ENCODE peak calls at places on chromosomes 5 and 9, in four cellular contexts. One of them, this sample, is unnamed.

GRCh38 chr9:109117856-109118801 is 1.6 kb downstream of the TMEM245 start:
- DNase-seq in GM13977: no peak
- DNase-seq in HCT116: no peak
- DNase-seq in mucosa of descending colon: no peak
- DNase-seq in this sample: no peak

GRCh38 chr5:142296914-142297417 is 27.9 kb downstream of the SPRY4 start:
- DNase-seq in GM13977: no peak
- DNase-seq in HCT116: no peak
- DNase-seq in mucosa of descending colon: no peak
- DNase-seq in this sample: no peak

GRCh38 chr5:172095368-172095960 is 89.0 kb upstream of the FBXW11 start:
- DNase-seq in GM13977: no peak
- DNase-seq in HCT116: no peak
- DNase-seq in mucosa of descending colon: no peak
- DNase-seq in this sample: no peak

GRCh38 chr5:95835682-95836405 is 13.3 kb upstream of the GLRX start:
- DNase-seq in GM13977: no peak
- DNase-seq in HCT116: no peak
- DNase-seq in mucosa of descending colon: no peak
- DNase-seq in this sample: no peak

GRCh38 chr5:127686424-127686823 is 16.8 kb upstream of the CCDC192 start:
- DNase-seq in GM13977: no peak
- DNase-seq in HCT116: no peak
- DNase-seq in mucosa of descending colon: no peak
- DNase-seq in this sample: no peak

GRCh38 chr5:82222597-82223574 is 55.3 kb downstream of the RPS23 start:
- DNase-seq in GM13977: no peak
- DNase-seq in HCT116: no peak
- DNase-seq in mucosa of descending colon: no peak
- DNase-seq in this sample: no peak

GRCh38 chr9:114559830-114560520 is 27.6 kb upstream of the ATP6V1G1 start:
- DNase-seq in GM13977: no peak
- DNase-seq in HCT116: no peak
- DNase-seq in mucosa of descending colon: no peak
- DNase-seq in this sample: no peak

GRCh38 chr9:99400184-99400731 is 178.2 kb downstream of the SEC61B start:
- DNase-seq in GM13977: no peak
- DNase-seq in HCT116: no peak
- DNase-seq in mucosa of descending colon: no peak
- DNase-seq in this sample: no peak

GRCh38 chr9:98780059-98780749 is 16.2 kb downstream of the ANKS6 start:
- DNase-seq in GM13977: no peak
- DNase-seq in HCT116: no peak
- DNase-seq in mucosa of descending colon: no peak
- DNase-seq in this sample: no peak

GRCh38 chr5:148653840-148654781 is at the start of gene HTR4:
- DNase-seq in GM13977: no peak
- DNase-seq in HCT116: no peak
- DNase-seq in mucosa of descending colon: peak
- DNase-seq in this sample: no peak

GRCh38 chr5:94130077-94130476 is 388.7 kb upstream of the POU5F2 start:
- DNase-seq in GM13977: no peak
- DNase-seq in HCT116: no peak
- DNase-seq in mucosa of descending colon: no peak
- DNase-seq in this sample: no peak

GRCh38 chr9:70144131-70144503 is 100.5 kb downstream of the MAMDC2 start:
- DNase-seq in GM13977: no peak
- DNase-seq in HCT116: no peak
- DNase-seq in mucosa of descending colon: no peak
- DNase-seq in this sample: no peak

GRCh38 chr5:62732677-62733121 is 154.1 kb downstream of the LRRC70 start:
- DNase-seq in GM13977: no peak
- DNase-seq in HCT116: no peak
- DNase-seq in mucosa of descending colon: no peak
- DNase-seq in this sample: no peak

GRCh38 chr5:151483647-151484046 is 36.2 kb downstream of the SLC36A1 start:
- DNase-seq in GM13977: no peak
- DNase-seq in HCT116: no peak
- DNase-seq in mucosa of descending colon: no peak
- DNase-seq in this sample: no peak

GRCh38 chr5:81534481-81534840 is 140.5 kb upstream of the ACOT12 start:
- DNase-seq in GM13977: no peak
- DNase-seq in HCT116: no peak
- DNase-seq in mucosa of descending colon: no peak
- DNase-seq in this sample: no peak

GRCh38 chr5:176651472-176651980 is 4.2 kb downstream of the TSPAN17 start:
- DNase-seq in GM13977: no peak
- DNase-seq in HCT116: no peak
- DNase-seq in mucosa of descending colon: no peak
- DNase-seq in this sample: no peak

GRCh38 chr5:353599-354580 is 32.4 kb downstream of the AHRR start:
- DNase-seq in GM13977: no peak
- DNase-seq in HCT116: no peak
- DNase-seq in mucosa of descending colon: peak
- DNase-seq in this sample: no peak

GRCh38 chr5:17258429-17258828 is 41.0 kb downstream of the BASP1 start:
- DNase-seq in GM13977: no peak
- DNase-seq in HCT116: no peak
- DNase-seq in mucosa of descending colon: no peak
- DNase-seq in this sample: no peak

GRCh38 chr9:72773570-72773969 is 179.3 kb downstream of the ALDH1A1 start:
- DNase-seq in GM13977: no peak
- DNase-seq in HCT116: no peak
- DNase-seq in mucosa of descending colon: no peak
- DNase-seq in this sample: no peak

GRCh38 chr9:31137151-31137849 is 1247.1 kb upstream of the ACO1 start:
- DNase-seq in GM13977: no peak
- DNase-seq in HCT116: peak
- DNase-seq in mucosa of descending colon: no peak
- DNase-seq in this sample: no peak

GRCh38 chr9:120366646-120367019 is 213.3 kb downstream of the CDK5RAP2 start:
- DNase-seq in GM13977: no peak
- DNase-seq in HCT116: peak
- DNase-seq in mucosa of descending colon: no peak
- DNase-seq in this sample: no peak

GRCh38 chr9:21746550-21746949 is 55.9 kb upstream of the MTAP start:
- DNase-seq in GM13977: no peak
- DNase-seq in HCT116: no peak
- DNase-seq in mucosa of descending colon: no peak
- DNase-seq in this sample: no peak

GRCh38 chr5:34538026-34538672 is 118.0 kb upstream of the RAI14 start:
- DNase-seq in GM13977: no peak
- DNase-seq in HCT116: no peak
- DNase-seq in mucosa of descending colon: no peak
- DNase-seq in this sample: no peak

GRCh38 chr9:124271660-124272059 is 13.9 kb downstream of the NEK6 start:
- DNase-seq in GM13977: no peak
- DNase-seq in HCT116: no peak
- DNase-seq in mucosa of descending colon: peak
- DNase-seq in this sample: no peak
- TF ChIP-seq CTCF in GM13977: no peak
- TF ChIP-seq CTCF in HCT116: no peak
- TF ChIP-seq CTCF in mucosa of descending colon: no peak
- TF ChIP-seq CTCF in this sample: no peak

GRCh38 chr9:36833954-36834353 is 200.1 kb downstream of the PAX5 start:
- DNase-seq in GM13977: no peak
- DNase-seq in HCT116: no peak
- DNase-seq in mucosa of descending colon: no peak
- DNase-seq in this sample: no peak
- TF ChIP-seq CTCF in GM13977: no peak
- TF ChIP-seq CTCF in HCT116: peak
- TF ChIP-seq CTCF in mucosa of descending colon: no peak
- TF ChIP-seq CTCF in this sample: no peak

GRCh38 chr5:92559743-92560142 is 1021.3 kb downstream of the NR2F1-AS1 start:
- DNase-seq in GM13977: no peak
- DNase-seq in HCT116: peak
- DNase-seq in mucosa of descending colon: no peak
- DNase-seq in this sample: no peak
- TF ChIP-seq CTCF in GM13977: no peak
- TF ChIP-seq CTCF in HCT116: no peak
- TF ChIP-seq CTCF in mucosa of descending colon: no peak
- TF ChIP-seq CTCF in this sample: no peak

GRCh38 chr5:114062940-114063867 is 298.7 kb upstream of the KCNN2 start:
- DNase-seq in GM13977: no peak
- DNase-seq in HCT116: no peak
- DNase-seq in mucosa of descending colon: no peak
- DNase-seq in this sample: no peak
- TF ChIP-seq CTCF in GM13977: no peak
- TF ChIP-seq CTCF in HCT116: no peak
- TF ChIP-seq CTCF in mucosa of descending colon: no peak
- TF ChIP-seq CTCF in this sample: no peak

DNA sequence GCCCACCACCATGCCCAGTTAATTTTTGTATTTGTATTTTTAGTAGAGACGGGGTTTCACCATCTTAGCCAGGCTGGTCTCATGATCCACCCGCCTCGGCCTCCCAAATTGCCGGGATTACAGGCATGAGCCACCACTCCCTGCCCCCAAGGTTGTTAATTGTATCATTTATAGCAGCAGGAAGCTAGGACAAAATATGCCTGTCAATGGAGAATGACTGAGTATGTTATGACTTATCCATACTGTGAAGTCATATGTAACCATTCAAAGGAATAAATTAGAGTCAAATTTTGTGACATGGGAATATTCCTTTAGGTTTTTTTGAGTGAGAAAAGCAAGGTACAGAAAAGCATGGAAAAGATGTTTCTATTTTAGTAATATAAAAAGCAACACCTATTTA is 3.9 kb upstream of the DAB2 start:
- DNase-seq in GM13977: no peak
- DNase-seq in HCT116: no peak
- DNase-seq in mucosa of descending colon: no peak
- DNase-seq in this sample: no peak
- TF ChIP-seq CTCF in GM13977: no peak
- TF ChIP-seq CTCF in HCT116: no peak
- TF ChIP-seq CTCF in mucosa of descending colon: no peak
- TF ChIP-seq CTCF in this sample: no peak

GRCh38 chr5:173638631-173639030 is 22.2 kb upstream of the BOD1 start:
- DNase-seq in GM13977: no peak
- DNase-seq in HCT116: no peak
- DNase-seq in mucosa of descending colon: no peak
- DNase-seq in this sample: no peak

GRCh38 chr5:173641171-173641570 is 24.7 kb upstream of the BOD1 start:
- DNase-seq in GM13977: no peak
- DNase-seq in HCT116: no peak
- DNase-seq in mucosa of descending colon: no peak
- DNase-seq in this sample: no peak

GRCh38 chr5:173638126-173638525 is 21.7 kb upstream of the BOD1 start:
- DNase-seq in GM13977: no peak
- DNase-seq in HCT116: no peak
- DNase-seq in mucosa of descending colon: no peak
- DNase-seq in this sample: no peak

GRCh38 chr5:173642191-173642816 is 25.9 kb upstream of the BOD1 start:
- DNase-seq in GM13977: no peak
- DNase-seq in HCT116: no peak
- DNase-seq in mucosa of descending colon: no peak
- DNase-seq in this sample: no peak

DNA sequence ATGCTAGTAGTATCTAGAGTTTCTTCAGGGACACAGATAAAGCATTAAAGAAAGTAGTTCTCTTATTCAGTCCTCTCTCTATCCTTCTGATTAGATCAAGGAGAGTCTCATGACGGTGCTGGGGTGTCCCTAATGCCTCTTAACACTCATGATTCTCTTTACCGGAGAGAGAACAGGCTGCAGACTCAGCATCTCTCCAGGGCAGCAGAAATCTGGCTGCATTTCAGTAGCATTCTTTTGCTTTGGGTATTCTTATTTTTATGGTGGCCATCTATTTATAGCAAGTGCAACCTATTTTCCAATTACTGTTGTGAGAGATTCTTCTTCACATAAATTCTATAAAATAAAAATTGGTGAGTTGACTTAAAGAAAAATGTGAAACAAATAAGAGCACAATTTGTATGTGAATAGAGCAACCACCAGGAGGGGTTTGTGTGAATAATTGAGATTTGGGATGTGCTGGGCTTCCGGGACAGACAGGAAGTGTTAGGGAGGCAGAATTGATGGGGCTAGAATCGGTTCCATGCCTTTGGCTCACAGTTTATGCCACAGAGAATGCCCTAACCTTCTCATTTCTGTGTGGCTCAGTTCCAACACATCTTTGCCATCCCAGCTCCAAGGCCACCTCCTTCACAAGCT is 23.8 kb upstream of the BOD1 start:
- DNase-seq in GM13977: no peak
- DNase-seq in HCT116: no peak
- DNase-seq in mucosa of descending colon: no peak
- DNase-seq in this sample: no peak
- TF ChIP-seq CTCF in GM13977: no peak
- TF ChIP-seq CTCF in HCT116: no peak
- TF ChIP-seq CTCF in mucosa of descending colon: no peak
- TF ChIP-seq CTCF in this sample: no peak

This sample was measured in GM20000.